ENCODE peak calls at places on chromosomes 12 and 14, in eight cellular contexts. B is Peyer's patch, Z is thyroid gland, R is breast epithelium, E is upper lobe of left lung, I is uterus, J is tibial nerve, H is gastrocnemius medialis. M is an unnamed sample.
A peak's percentile ranks its signal among the peaks of the same experiment; 100 is the strongest.

GRCh38 chr14:100765296-100765695 is 38.6 kb downstream of the DLK1 start:
- DNase-seq in B (no peak), Z (no peak), R (peak; percentile 3), E (no peak), I (no peak), J (no peak), H (no peak), M (no peak)

GRCh38 chr12:26125451-26126339 is 858 bp upstream of the BHLHE41 start:
- DNase-seq in B (peak; percentile 80), Z (peak; percentile 93), R (peak; percentile 79), E (peak; percentile 93), I (peak; percentile 85), J (peak; percentile 51), H (peak; percentile 96), M (peak; percentile 81)

GRCh38 chr12:38157933-38158401 is 158.6 kb upstream of the ALG10B start:
- DNase-seq in B (no peak), Z (no peak), R (no peak), E (peak; percentile 72), I (no peak), J (no peak), H (no peak), M (no peak)

GRCh38 chr12:31035944-31036665 is 37.6 kb upstream of the DDX11 start:
- DNase-seq in B (no peak), Z (peak; percentile 20), R (no peak), E (no peak), I (no peak), J (no peak), H (no peak), M (no peak)

GRCh38 chr12:111093428-111094142 is 173.2 kb upstream of the MYL2 start:
- DNase-seq in B (peak; percentile 53), Z (no peak), R (no peak), E (no peak), I (no peak), J (no peak), H (no peak), M (no peak)

GRCh38 chr14:35932659-35933159 is 106.6 kb downstream of the BRMS1L start:
- DNase-seq in B (no peak), Z (no peak), R (no peak), E (no peak), I (no peak), J (no peak), H (no peak), M (no peak)

GRCh38 chr12:2339022-2339431 is 286.2 kb downstream of the CACNA1C start:
- DNase-seq in B (no peak), Z (no peak), R (no peak), E (no peak), I (no peak), J (no peak), H (no peak), M (no peak)

GRCh38 chr12:119457251-119457650 is 122.7 kb downstream of the CCDC60 start:
- DNase-seq in B (no peak), Z (no peak), R (no peak), E (no peak), I (no peak), J (no peak), H (no peak), M (no peak)

GRCh38 chr12:12319501-12320322 is 30.3 kb downstream of the MANSC1 start:
- DNase-seq in B (no peak), Z (no peak), R (no peak), E (no peak), I (peak; percentile 57), J (no peak), H (no peak), M (no peak)

GRCh38 chr14:71115306-71115705 is 208.0 kb downstream of the PCNX1 start:
- DNase-seq in B (no peak), Z (no peak), R (no peak), E (no peak), I (no peak), J (no peak), H (no peak), M (no peak)

GRCh38 chr14:71117839-71118743 is 210.8 kb downstream of the PCNX1 start:
- DNase-seq in B (no peak), Z (no peak), R (no peak), E (no peak), I (no peak), J (no peak), H (no peak), M (no peak)

GRCh38 chr14:71114580-71114979 is 207.3 kb downstream of the PCNX1 start:
- DNase-seq in B (no peak), Z (no peak), R (no peak), E (no peak), I (no peak), J (no peak), H (no peak), M (no peak)

GRCh38 chr14:71116206-71117122 is 209.2 kb downstream of the PCNX1 start:
- DNase-seq in B (no peak), Z (no peak), R (no peak), E (no peak), I (no peak), J (no peak), H (no peak), M (no peak)

GRCh38 chr14:71113376-71113775 is 206.1 kb downstream of the PCNX1 start:
- DNase-seq in B (no peak), Z (no peak), R (no peak), E (no peak), I (no peak), J (no peak), H (no peak), M (no peak)
- TF ChIP-seq CTCF in B (no peak), Z (no peak), R (no peak), E (no peak), I (no peak), J (no peak), H (no peak), M (no peak)

GRCh38 chr14:64233791-64234190 is 60.4 kb downstream of the ESR2 start:
- DNase-seq in B (no peak), Z (no peak), R (no peak), E (no peak), I (no peak), J (no peak), H (no peak), M (no peak)

GRCh38 chr14:64232944-64233343 is 61.2 kb downstream of the ESR2 start:
- DNase-seq in B (no peak), Z (no peak), R (no peak), E (no peak), I (no peak), J (no peak), H (no peak), M (no peak)

GRCh38 chr14:64235652-64236640 is 58.2 kb downstream of the ESR2 start:
- DNase-seq in B (peak; percentile 79), Z (no peak), R (no peak), E (no peak), I (no peak), J (no peak), H (no peak), M (no peak)

GRCh38 chr14:64234877-64235651 is 59.1 kb downstream of the ESR2 start:
- DNase-seq in B (peak; percentile 49), Z (no peak), R (peak; percentile 62), E (no peak), I (no peak), J (no peak), H (peak; percentile 26), M (no peak)

DNA sequence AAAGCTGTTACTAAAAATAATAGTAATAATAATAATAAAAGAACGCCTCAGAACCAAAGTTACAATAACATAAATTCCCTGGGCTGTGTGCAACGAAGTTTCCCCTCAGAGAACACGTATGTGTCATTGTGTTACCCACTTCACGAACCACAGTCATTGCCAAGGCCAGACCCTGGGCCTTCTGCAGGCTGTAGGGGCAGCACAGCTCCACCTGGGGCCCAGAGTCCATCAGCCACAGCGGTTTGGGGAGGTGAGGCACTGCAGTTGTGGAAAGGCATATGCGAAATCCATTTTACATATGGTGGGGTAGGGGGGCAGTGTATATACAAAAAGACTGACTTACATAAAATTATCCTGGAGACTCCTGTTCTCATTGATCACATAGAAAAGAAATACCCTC is 56.1 kb downstream of the ESR2 start:
- DNase-seq in B (no peak), Z (no peak), R (no peak), E (no peak), I (no peak), J (no peak), H (no peak), M (no peak)
- H3K4me1 ChIP-seq in B (no peaks in the 10 kb centered on the region), Z (no peaks in the 10 kb centered on the region), R (no peaks in the 10 kb centered on the region), E (no peaks in the 10 kb centered on the region), I (no peaks in the 10 kb centered on the region), J (peaks cover 8% of the 10 kb centered on the region), H (no peaks in the 10 kb centered on the region), M (no peaks in the 10 kb centered on the region)

GRCh38 chr14:75426332-75427125 is 1.3 kb upstream of the JDP2 start:
- DNase-seq in B (peak; percentile 61), Z (no peak), R (no peak), E (no peak), I (no peak), J (no peak), H (no peak), M (no peak)

GRCh38 chr14:75429562-75429961 is 1.7 kb downstream of the JDP2 start:
- DNase-seq in B (no peak), Z (no peak), R (no peak), E (no peak), I (no peak), J (no peak), H (no peak), M (no peak)

GRCh38 chr14:75428230-75429104 is 645 bp downstream of the JDP2 start:
- DNase-seq in B (peak; percentile 25), Z (peak; percentile 39), R (no peak), E (peak; percentile 89), I (peak; percentile 43), J (no peak), H (peak; percentile 52), M (peak; percentile 51)

GRCh38 chr14:75427126-75427481 is 718 bp upstream of the JDP2 start:
- DNase-seq in B (peak; percentile 33), Z (peak; percentile 11), R (no peak), E (peak; percentile 85), I (no peak), J (no peak), H (no peak), M (peak; percentile 47)

GRCh38 chr14:75427482-75428229 is at the start of gene JDP2:
- DNase-seq in B (peak; percentile 72), Z (peak; percentile 82), R (peak; percentile 91), E (peak; percentile 98), I (peak; percentile 93), J (peak; percentile 90), H (peak; percentile 92), M (peak; percentile 95)
- TF ChIP-seq POLR2A in B (peak; percentile 93), Z (no peak), R (peak; percentile 31), E (peak; percentile 87), I (peak; percentile 67), J (peak; percentile 42), H (peak; percentile 90), M (peak; percentile 91)

GRCh38 chr14:104897286-104898194 is 27.1 kb upstream of the PLD4 start:
- DNase-seq in B (no peak), Z (no peak), R (no peak), E (peak; percentile 69), I (no peak), J (no peak), H (peak; percentile 11), M (peak; percentile 46)

GRCh38 chr14:104895786-104896642 is 28.7 kb upstream of the PLD4 start:
- DNase-seq in B (no peak), Z (peak; percentile 93), R (no peak), E (peak; percentile 85), I (peak; percentile 18), J (no peak), H (peak; percentile 12), M (no peak)

GRCh38 chr14:104894331-104895206 is 29.5 kb downstream of the CEP170B start:
- DNase-seq in B (no peak), Z (no peak), R (no peak), E (peak; percentile 73), I (peak; percentile 15), J (no peak), H (no peak), M (peak; percentile 52)

GRCh38 chr14:104893435-104894207 is 28.6 kb downstream of the CEP170B start:
- DNase-seq in B (no peak), Z (no peak), R (no peak), E (peak; percentile 84), I (peak; percentile 16), J (no peak), H (no peak), M (peak; percentile 49)

GRCh38 chr14:104895207-104895785 is 29.4 kb upstream of the PLD4 start:
- DNase-seq in B (no peak), Z (peak; percentile 64), R (no peak), E (no peak), I (peak; percentile 14), J (no peak), H (no peak), M (peak; percentile 69)
- TF ChIP-seq CTCF in B (no peak), Z (no peak), R (no peak), E (no peak), I (no peak), J (no peak), H (no peak), M (no peak)